ENCODE peak calls at places on chromosomes 6 and 20, in eight cellular contexts. X, K, O, A, L, R, H and P are unnamed samples.

GRCh38 chr6:143449731-143450452 is 603 bp downstream of the ADAT2 start:
- DNase-seq in X (peak; percentile 30), K (peak; percentile 25), O (no peak), A (peak; percentile 7), L (peak; percentile 43), R (no peak), H (peak; percentile 63), P (peak; percentile 8)

GRCh38 chr6:13765570-13765969 is 48.8 kb downstream of the MCUR1 start:
- DNase-seq in X (no peak), K (no peak), O (no peak), A (no peak), L (no peak), R (no peak), H (no peak), P (no peak)

GRCh38 chr6:47527274-47527673 is 49.7 kb downstream of the CD2AP start:
- DNase-seq in X (no peak), K (no peak), O (no peak), A (no peak), L (no peak), R (no peak), H (no peak), P (no peak)

GRCh38 chr6:21220271-21220987 is 373.1 kb upstream of the SOX4 start:
- DNase-seq in X (no peak), K (no peak), O (no peak), A (no peak), L (no peak), R (no peak), H (no peak), P (no peak)

GRCh38 chr20:32021091-32021490 is 10.9 kb downstream of the CCM2L start:
- DNase-seq in X (no peak), K (no peak), O (no peak), A (no peak), L (no peak), R (no peak), H (no peak), P (no peak)

GRCh38 chr20:49540696-49541435 is 27.1 kb downstream of the PTGIS start:
- DNase-seq in X (no peak), K (no peak), O (no peak), A (no peak), L (no peak), R (no peak), H (no peak), P (no peak)

GRCh38 chr20:45822863-45823262 is 4.2 kb downstream of the TNNC2 start:
- DNase-seq in X (no peak), K (no peak), O (peak; percentile 46), A (peak; percentile 23), L (no peak), R (peak; percentile 86), H (peak; percentile 40), P (no peak)

GRCh38 chr6:16760536-16761468 is at the start of gene ATXN1:
- DNase-seq in X (peak; percentile 43), K (no peak), O (no peak), A (no peak), L (peak; percentile 46), R (no peak), H (peak; percentile 55), P (no peak)

GRCh38 chr20:15859061-15859460 is 714.2 kb downstream of the KIF16B start:
- DNase-seq in X (no peak), K (no peak), O (no peak), A (no peak), L (no peak), R (no peak), H (no peak), P (no peak)

GRCh38 chr6:146410851-146411595 is 132.6 kb upstream of the RAB32 start:
- DNase-seq in X (no peak), K (no peak), O (no peak), A (no peak), L (no peak), R (no peak), H (no peak), P (no peak)

GRCh38 chr6:143279385-143279784 is 171.1 kb downstream of the ADAT2 start:
- DNase-seq in X (no peak), K (no peak), O (no peak), A (no peak), L (no peak), R (no peak), H (peak; percentile 30), P (no peak)

GRCh38 chr6:125564941-125565340 is 184.5 kb upstream of the HEY2 start:
- DNase-seq in X (no peak), K (no peak), O (no peak), A (no peak), L (no peak), R (no peak), H (no peak), P (no peak)

GRCh38 chr6:38722727-38723334 is 7.7 kb downstream of the DNAH8 start:
- DNase-seq in X (no peak), K (no peak), O (no peak), A (no peak), L (no peak), R (peak; percentile 11), H (no peak), P (no peak)

GRCh38 chr20:50380697-50381040 is 129.5 kb upstream of the PTPN1 start:
- DNase-seq in X (no peak), K (peak; percentile 50), O (no peak), A (peak; percentile 40), L (no peak), R (no peak), H (no peak), P (no peak)